ENCODE peak calls at places on chromosomes 2 and 18, in four cellular contexts. H is ovary, L is astrocyte of the cerebellum, P is lower lobe of right lung. K is an unnamed sample.

GRCh38 chr2:145687445-145688104 is 1167.7 kb upstream of the ZEB2 start:
- DNase-seq in L (no peak), H (no peak), P (no peak), K (no peak)

GRCh38 chr2:230981704-230982103 is 14.2 kb upstream of the SPATA3 start:
- DNase-seq in H (no peak), L (no peak), P (no peak), K (no peak)

GRCh38 chr2:144071461-144071860 is 448.5 kb downstream of the ZEB2 start:
- DNase-seq in P (no peak), L (peak), H (no peak), K (no peak)

GRCh38 chr18:8834837-8835236 is 129.5 kb downstream of the MTCL1 start:
- DNase-seq in L (no peak), P (no peak), H (no peak), K (no peak)

GRCh38 chr2:58532641-58533040 is 291.5 kb upstream of the FANCL start:
- DNase-seq in H (no peak), P (no peak), L (no peak), K (no peak)

GRCh38 chr2:132668986-132669853 is 785 bp downstream of the LYPD1 start:
- DNase-seq in L (no peak), P (no peak), H (no peak), K (no peak)

GRCh38 chr2:133957724-133958123 is 296.1 kb upstream of the MGAT5 start:
- DNase-seq in H (no peak), L (no peak), P (no peak), K (no peak)

GRCh38 chr2:153360239-153360638 is 118.3 kb downstream of the RPRM start:
- DNase-seq in H (no peak), L (no peak), P (no peak), K (no peak)

GRCh38 chr2:46066116-46066515 is 231.1 kb upstream of the EPAS1 start:
- DNase-seq in H (no peak), L (no peak), P (no peak), K (no peak)

DNA sequence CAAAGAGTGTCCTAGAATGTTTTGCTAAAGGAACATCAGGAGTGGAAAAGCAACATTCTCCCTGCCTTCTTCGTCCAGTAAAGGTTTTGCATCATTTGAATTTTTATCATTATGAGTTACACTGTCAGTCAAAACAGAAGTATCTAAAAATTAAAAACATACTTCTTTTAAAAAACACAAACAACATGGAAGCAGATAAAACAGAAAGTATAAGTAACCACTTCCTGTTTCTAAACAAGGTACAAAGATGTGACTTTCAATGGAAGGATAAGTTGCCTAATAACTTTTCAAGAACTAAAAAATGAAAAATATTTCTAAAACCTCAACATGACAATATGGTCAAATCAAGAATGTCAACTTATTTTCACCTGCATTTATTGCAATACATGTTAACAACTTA is 158.2 kb downstream of the STK39 start:
- DNase-seq in P (no peak), H (no peak), L (no peak), K (peak)
- TF ChIP-seq CTCF in P (no peak), H (no peak), L (no peak), K (no peak)

GRCh38 chr2:208389940-208390339 is 16.7 kb upstream of the PTH2R start:
- DNase-seq in H (no peak), L (no peak), P (no peak), K (no peak)

GRCh38 chr2:208386546-208386945 is 20.0 kb upstream of the PTH2R start:
- DNase-seq in P (no peak), L (no peak), H (no peak), K (no peak)

GRCh38 chr2:208392300-208392699 is 14.3 kb upstream of the PTH2R start:
- DNase-seq in P (no peak), L (no peak), H (no peak), K (no peak)
- TF ChIP-seq CTCF in P (no peak), L (peak), H (no peak), K (no peak)

DNA sequence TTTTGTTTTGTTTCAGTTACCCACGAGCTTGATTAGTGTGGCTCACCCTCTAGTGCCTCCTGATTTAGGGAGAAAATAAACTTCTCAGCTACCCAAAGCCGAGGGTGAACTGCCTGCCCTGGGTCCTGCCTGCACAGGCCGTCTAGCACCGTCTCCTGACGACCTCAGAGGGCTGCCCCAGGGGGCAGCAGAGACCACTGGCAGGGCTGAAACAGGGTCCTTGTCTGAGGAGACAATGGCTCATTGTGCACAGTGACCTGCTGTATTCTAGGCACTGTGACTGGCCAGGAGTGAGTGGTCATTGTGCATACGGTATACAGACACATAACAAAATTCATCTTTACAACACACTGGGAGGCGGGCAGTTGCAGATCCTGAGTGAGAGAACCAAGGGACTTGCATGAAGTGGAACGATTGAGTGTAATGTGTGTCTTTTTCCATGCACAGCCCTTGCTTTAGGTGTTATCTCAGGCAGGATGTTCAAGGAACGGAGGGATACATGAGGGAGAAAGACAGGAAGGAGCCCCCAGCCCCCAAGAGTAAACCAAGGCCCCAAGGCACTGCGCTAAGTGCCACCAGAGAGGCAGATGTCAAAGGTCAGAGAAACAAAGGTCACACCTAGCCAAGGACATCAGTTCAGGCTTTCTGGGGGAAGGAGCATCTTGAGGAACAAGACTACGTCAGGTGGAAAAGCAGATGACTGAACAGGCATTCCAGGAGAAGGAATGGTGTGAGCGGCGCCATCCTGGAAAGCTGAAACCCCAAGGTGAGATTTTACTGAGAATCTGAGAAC is 421.3 kb downstream of the LPIN1 start:
- DNase-seq in L (no peak), P (no peak), H (no peak), K (no peak)
- TF ChIP-seq CTCF in L (no peak), P (peak), H (no peak), K (no peak)

GRCh38 chr2:111176867-111177266 is 56.2 kb downstream of the BCL2L11 start:
- DNase-seq in P (no peak), L (no peak), H (no peak), K (no peak)
- TF ChIP-seq CTCF in P (no peak), L (no peak), H (no peak), K (no peak)

GRCh38 chr2:88345842-88346241 is 106.7 kb downstream of the FOXI3 start:
- DNase-seq in H (no peak), L (no peak), P (no peak), K (no peak)

GRCh38 chr2:88355486-88355885 is 97.0 kb downstream of the FOXI3 start:
- DNase-seq in L (no peak), P (no peak), H (no peak), K (no peak)

GRCh38 chr2:88350262-88350640 is 102.2 kb downstream of the FOXI3 start:
- DNase-seq in P (no peak), L (no peak), H (no peak), K (no peak)

GRCh38 chr2:88350641-88351601 is 101.6 kb downstream of the FOXI3 start:
- DNase-seq in H (no peak), L (no peak), P (peak), K (peak)
- TF ChIP-seq CTCF in H (no peak), L (peak), P (peak), K (peak)

GRCh38 chr2:44777542-44777941 is 164.0 kb upstream of the SIX3 start:
- DNase-seq in H (no peak), L (no peak), P (no peak), K (no peak)

GRCh38 chr2:44776924-44777480 is 164.5 kb upstream of the SIX3 start:
- DNase-seq in P (no peak), H (no peak), L (no peak), K (no peak)

GRCh38 chr2:44778671-44779476 is 162.6 kb upstream of the SIX3 start:
- DNase-seq in L (no peak), P (no peak), H (no peak), K (peak)

GRCh38 chr2:44779793-44780192 is 161.7 kb upstream of the SIX3 start:
- DNase-seq in H (no peak), L (no peak), P (no peak), K (no peak)

GRCh38 chr2:44778221-44778654 is 163.3 kb upstream of the SIX3 start:
- DNase-seq in P (no peak), H (no peak), L (no peak), K (no peak)
- TF ChIP-seq CTCF in P (no peak), H (no peak), L (no peak), K (no peak)

GRCh38 chr2:119766944-119767343 is 7.2 kb downstream of the PTPN4 start:
- DNase-seq in P (no peak), H (no peak), L (no peak), K (no peak)
- TF ChIP-seq CTCF in P (no peak), H (no peak), L (no peak), K (no peak)

DNA sequence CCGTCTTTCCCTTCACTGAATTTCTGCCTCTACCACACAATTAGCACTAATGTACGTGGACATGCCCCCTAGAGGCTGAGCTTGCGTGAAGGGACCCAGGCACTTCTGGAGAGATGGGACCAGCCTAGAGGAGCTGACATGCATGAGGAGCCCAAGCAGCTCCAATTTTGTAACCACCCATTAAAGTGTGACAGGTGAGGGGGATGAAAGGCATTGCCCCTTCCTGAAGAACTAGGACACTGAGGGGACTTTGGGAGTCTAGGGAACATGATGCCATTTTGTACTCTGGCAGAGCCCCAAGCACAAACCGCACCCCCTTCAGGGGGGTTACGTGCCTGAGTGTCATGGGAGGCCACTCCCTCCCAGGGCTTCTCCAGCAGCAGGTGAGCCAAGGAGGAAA is 63.6 kb downstream of the HNRNPLL start:
- DNase-seq in L (no peak), H (no peak), P (no peak), K (no peak)
- TF ChIP-seq CTCF in L (no peak), H (no peak), P (no peak), K (no peak)

K was measured in GM20000.